ENCODE peak calls at places on chromosomes 11 and 22, in six cellular contexts. U, P, N, Q, V and W are unnamed samples.

GRCh38 chr11:113587318-113587739 is 112.1 kb upstream of the DRD2 start:
- DNase-seq in U (no peak), P (no peak), N (peak; percentile 4), Q (no peak), V (no peak), W (no peak)

GRCh38 chr22:25403752-25404471 is 160.6 kb upstream of the GRK3 start:
- DNase-seq in U (no peak), P (no peak), N (peak; percentile 41), Q (peak; percentile 55), V (no peak), W (peak; percentile 57)

GRCh38 chr22:42747701-42748513 is 27.2 kb upstream of the A4GALT start:
- DNase-seq in U (no peak), P (no peak), N (peak; percentile 76), Q (peak; percentile 44), V (no peak), W (peak; percentile 96)

GRCh38 chr11:69321877-69322350 is 28.0 kb downstream of the MYEOV start:
- DNase-seq in U (no peak), P (no peak), N (peak; percentile 96), Q (no peak), V (no peak), W (peak; percentile 95)

GRCh38 chr22:42977574-42977973 is 37.4 kb downstream of the PACSIN2 start:
- DNase-seq in U (no peak), P (no peak), N (no peak), Q (no peak), V (no peak), W (no peak)

GRCh38 chr11:82906236-82906635 is 4.7 kb downstream of the DDIAS start:
- DNase-seq in U (no peak), P (no peak), N (peak; percentile 43), Q (peak; percentile 22), V (no peak), W (peak; percentile 52)

GRCh38 chr11:114171257-114172054 is 111.9 kb downstream of the ZBTB16 start:
- DNase-seq in U (no peak), P (no peak), N (no peak), Q (no peak), V (no peak), W (peak; percentile 7)

GRCh38 chr11:60950933-60951610 is 904 bp downstream of the SLC15A3 start:
- DNase-seq in U (no peak), P (peak; percentile 59), N (no peak), Q (peak; percentile 52), V (no peak), W (peak; percentile 21)

GRCh38 chr22:37551981-37552380 is 8.3 kb upstream of the CDC42EP1 start:
- DNase-seq in U (no peak), P (no peak), N (no peak), Q (no peak), V (no peak), W (no peak)

GRCh38 chr22:37547249-37547741 is 13.0 kb upstream of the CDC42EP1 start:
- DNase-seq in U (no peak), P (no peak), N (no peak), Q (no peak), V (no peak), W (peak; percentile 57)

GRCh38 chr22:37552560-37553163 is 7.6 kb upstream of the CDC42EP1 start:
- DNase-seq in U (peak; percentile 72), P (peak; percentile 75), N (peak; percentile 55), Q (peak; percentile 89), V (no peak), W (peak; percentile 70)

GRCh38 chr22:37546436-37547248 is 13.6 kb upstream of the CDC42EP1 start:
- DNase-seq in U (no peak), P (peak; percentile 85), N (peak; percentile 68), Q (peak; percentile 92), V (no peak), W (peak; percentile 99)

GRCh38 chr22:37549704-37550059 is 10.6 kb upstream of the CDC42EP1 start:
- DNase-seq in U (no peak), P (no peak), N (peak; percentile 50), Q (peak; percentile 69), V (no peak), W (peak; percentile 60)
- H2BK15ac ChIP-seq in U (peak overlapping the region; percentile 7), P (no peak overlapping the region), N (no peak overlapping the region), Q (no peak overlapping the region), V (peak overlapping the region; percentile 97), W (peak overlapping the region; percentile 73)

GRCh38 chr22:41256254-41256897 is 15.6 kb upstream of the CHADL start:
- DNase-seq in U (no peak), P (no peak), N (peak; percentile 80), Q (no peak), V (no peak), W (peak; percentile 89)
- H3K4me2 ChIP-seq in U (no peak overlapping the region), P (no peak overlapping the region), N (no peak overlapping the region), Q (no peak overlapping the region), V (no peak overlapping the region), W (peak overlapping the region; percentile 3)

GRCh38 chr11:130888790-130889189 is 27.5 kb downstream of the SNX19 start:
- DNase-seq in U (no peak), P (no peak), N (no peak), Q (no peak), V (no peak), W (no peak)
- H2BK15ac ChIP-seq in U (no peak overlapping the region), P (no peak overlapping the region), N (no peak overlapping the region), Q (no peak overlapping the region), V (no peak overlapping the region), W (no peak overlapping the region)

GRCh38 chr22:19763141-19764049 is 2.8 kb downstream of the TBX1 start:
- DNase-seq in U (no peak), P (no peak), N (no peak), Q (no peak), V (no peak), W (no peak)
- H3K4me2 ChIP-seq in U (no peak overlapping the region), P (peak overlapping the region; percentile 35), N (no peak overlapping the region), Q (no peak overlapping the region), V (peak overlapping the region; percentile 33), W (no peak overlapping the region)

GRCh38 chr22:44996120-44996519 is 13.7 kb downstream of the PHF21B start:
- DNase-seq in U (no peak), P (no peak), N (no peak), Q (no peak), V (no peak), W (no peak)
- H2BK15ac ChIP-seq in U (no peak overlapping the region), P (no peak overlapping the region), N (no peak overlapping the region), Q (no peak overlapping the region), V (no peak overlapping the region), W (no peak overlapping the region)

DNA sequence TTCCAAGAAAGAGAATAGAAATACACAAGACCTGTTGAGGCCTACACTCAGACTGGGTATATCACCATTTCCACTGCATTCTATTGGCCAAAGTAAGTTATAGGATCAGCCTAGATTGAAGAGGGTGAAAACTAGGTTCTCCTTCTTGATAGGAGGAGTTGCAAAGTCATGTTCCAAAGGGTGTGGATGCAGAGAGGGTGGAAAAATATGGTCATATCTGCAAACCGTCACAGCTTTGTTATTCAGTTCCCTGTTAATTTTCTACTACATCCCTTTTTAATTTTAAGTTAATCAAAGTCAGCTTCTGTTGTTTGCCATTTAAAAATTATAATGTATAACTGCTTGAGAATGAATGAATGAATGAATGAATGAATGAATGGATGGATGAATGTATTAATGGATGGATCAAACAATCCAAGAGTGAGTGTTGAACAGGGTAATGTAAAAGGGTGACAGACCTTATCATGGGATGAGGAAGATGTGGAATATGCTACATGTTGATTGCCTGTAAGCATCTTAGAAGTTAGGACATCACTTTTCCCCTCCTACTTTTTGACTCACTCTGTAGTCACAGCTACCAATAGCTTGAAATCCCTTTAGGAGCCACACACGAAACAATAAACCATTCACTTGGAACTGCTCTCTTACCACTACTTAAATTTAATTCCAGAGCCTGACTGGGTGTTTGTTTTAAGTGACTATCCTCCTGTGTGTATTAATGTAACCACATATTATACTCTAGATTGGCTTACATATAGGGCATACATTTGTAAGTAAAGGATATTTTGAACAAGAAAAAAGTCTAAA is 121.5 kb downstream of the CCDC34 start:
- DNase-seq in U (no peak), P (no peak), N (peak; percentile 91), Q (peak; percentile 12), V (no peak), W (peak; percentile 53)
- H3K4me2 ChIP-seq in U (no peak overlapping the region), P (no peak overlapping the region), N (no peak overlapping the region), Q (no peak overlapping the region), V (no peak overlapping the region), W (no peak overlapping the region)

DNA sequence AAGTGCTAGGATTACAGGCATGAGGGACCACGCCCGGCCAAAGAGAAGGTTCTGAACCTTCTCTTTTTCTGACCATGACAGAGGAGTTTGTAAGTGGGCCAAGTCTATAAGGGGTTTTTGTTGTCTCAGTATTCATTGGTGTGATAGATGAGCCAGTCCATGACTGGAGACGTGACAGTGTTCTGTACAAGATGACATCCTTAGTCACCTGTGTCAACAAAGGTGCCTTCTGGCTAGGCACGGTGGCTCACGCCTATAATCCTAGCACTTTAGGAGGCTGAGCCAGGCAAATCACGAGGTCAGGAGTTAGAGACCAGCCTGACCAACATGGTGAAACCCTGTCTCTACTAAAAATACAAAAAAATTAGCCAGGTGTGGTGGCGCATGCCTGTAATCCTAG is 4.2 kb upstream of the KLHL22 start:
- DNase-seq in U (no peak), P (no peak), N (no peak), Q (no peak), V (no peak), W (no peak)
- H2BK15ac ChIP-seq in U (no peak overlapping the region), P (no peak overlapping the region), N (no peak overlapping the region), Q (no peak overlapping the region), V (no peak overlapping the region), W (no peak overlapping the region)

GRCh38 chr11:111923351-111923788 is 4.7 kb downstream of the C11orf52 start:
- DNase-seq in U (no peak), P (no peak), N (peak; percentile 48), Q (peak; percentile 49), V (no peak), W (peak; percentile 66)
- H3K4me2 ChIP-seq in U (no peak overlapping the region), P (no peak overlapping the region), N (peak overlapping the region; percentile 75), Q (no peak overlapping the region), V (no peak overlapping the region), W (peak overlapping the region; percentile 1)

GRCh38 chr22:46891382-46891951 is 129.0 kb downstream of the TBC1D22A start:
- DNase-seq in U (no peak), P (no peak), N (no peak), Q (no peak), V (no peak), W (no peak)
- H2BK15ac ChIP-seq in U (no peak overlapping the region), P (no peak overlapping the region), N (no peak overlapping the region), Q (no peak overlapping the region), V (no peak overlapping the region), W (no peak overlapping the region)

GRCh38 chr22:30248484-30248883 is 1.9 kb upstream of the LIF start:
- DNase-seq in U (no peak), P (no peak), N (no peak), Q (no peak), V (no peak), W (no peak)

GRCh38 chr22:30250713-30251267 is 4.2 kb upstream of the LIF start:
- DNase-seq in U (no peak), P (no peak), N (peak; percentile 86), Q (no peak), V (no peak), W (peak; percentile 46)

GRCh38 chr22:30247974-30248373 is 1.4 kb upstream of the LIF start:
- DNase-seq in U (no peak), P (no peak), N (no peak), Q (no peak), V (no peak), W (no peak)

GRCh38 chr22:30250039-30250565 is 3.5 kb upstream of the LIF start:
- DNase-seq in U (no peak), P (no peak), N (no peak), Q (no peak), V (no peak), W (no peak)

GRCh38 chr22:30249049-30250038 is 2.8 kb upstream of the LIF start:
- DNase-seq in U (no peak), P (no peak), N (no peak), Q (no peak), V (no peak), W (no peak)
- H3K4me2 ChIP-seq in U (no peak overlapping the region), P (no peak overlapping the region), N (no peak overlapping the region), Q (no peak overlapping the region), V (no peak overlapping the region), W (no peak overlapping the region)